ENCODE peak calls at places on chromosomes 12 and 14, in ten cellular contexts. X, V, S, P, C, L, I, G, O and A are unnamed samples.

GRCh38 chr14:100548295-100548655 is 38.9 kb downstream of the BEGAIN start:
- DNase-seq in G (no peak), I (no peak), P (no peak), O (no peak), V (no peak), C (no peak), L (no peak), S (no peak), X (no peak), A (no peak)

GRCh38 chr12:47801170-47801903 is 18.4 kb downstream of the HDAC7 start:
- DNase-seq in I (no peak), P (no peak), L (no peak), C (no peak), V (no peak), X (no peak), O (no peak), G (no peak), S (no peak), A (no peak)

GRCh38 chr14:71094722-71095121 is 187.5 kb downstream of the PCNX1 start:
- DNase-seq in P (no peak), S (no peak), I (no peak), V (no peak), X (no peak), L (no peak), C (no peak), O (no peak), G (no peak), A (no peak)

GRCh38 chr14:23567186-23568020 is at the start of gene AP1G2:
- DNase-seq in L (peak; percentile 91), C (peak; percentile 85), S (peak; percentile 90), G (peak; percentile 86), O (peak; percentile 60), I (no peak), X (peak; percentile 89), V (peak; percentile 69), P (peak; percentile 90), A (peak; percentile 92)

GRCh38 chr14:103382375-103382774 is 2.8 kb upstream of the MARK3 start:
- DNase-seq in C (no peak), V (peak; percentile 66), O (no peak), I (no peak), L (no peak), G (no peak), X (no peak), S (no peak), P (no peak), A (no peak)

GRCh38 chr12:20474443-20474842 is 106.1 kb downstream of the PDE3A start:
- DNase-seq in C (no peak), G (no peak), V (no peak), S (no peak), L (no peak), I (no peak), X (no peak), P (no peak), O (no peak), A (no peak)

GRCh38 chr12:108616941-108617858 is 16.5 kb downstream of the SELPLG start:
- DNase-seq in O (peak; percentile 44), X (no peak), G (no peak), P (no peak), S (peak; percentile 59), L (no peak), I (no peak), C (no peak), V (no peak), A (peak; percentile 91)

GRCh38 chr14:55581011-55581806 is 1.2 kb downstream of the KTN1 start:
- DNase-seq in S (peak; percentile 61), G (peak; percentile 50), I (no peak), P (peak; percentile 15), X (peak; percentile 46), V (peak; percentile 37), C (peak; percentile 40), L (peak; percentile 48), O (peak; percentile 32), A (peak; percentile 38)

GRCh38 chr12:95881331-95881955 is 22.7 kb downstream of the SNRPF start:
- DNase-seq in V (peak; percentile 45), I (no peak), X (no peak), C (no peak), G (no peak), L (no peak), S (no peak), P (no peak), O (no peak), A (no peak)

GRCh38 chr14:105088812-105089745 is 23.8 kb upstream of the GPR132 start:
- DNase-seq in L (no peak), S (no peak), P (no peak), O (no peak), C (no peak), X (no peak), I (no peak), V (peak; percentile 38), G (no peak), A (no peak)

GRCh38 chr12:47190271-47190750 is 110.6 kb upstream of the AMIGO2 start:
- DNase-seq in V (no peak), I (peak; percentile 57), S (no peak), X (no peak), G (no peak), C (no peak), L (peak; percentile 42), O (no peak), P (no peak), A (no peak)

GRCh38 chr14:95419569-95419968 is 96.9 kb downstream of the SYNE3 start:
- DNase-seq in X (no peak), O (no peak), V (no peak), L (no peak), C (no peak), I (no peak), G (no peak), S (no peak), P (no peak), A (no peak)

GRCh38 chr14:34035934-34036250 is 85.0 kb upstream of the EGLN3 start:
- DNase-seq in P (no peak), V (no peak), X (no peak), O (no peak), L (no peak), S (no peak), G (no peak), I (no peak), C (no peak), A (no peak)

GRCh38 chr14:34034447-34035176 is 83.7 kb upstream of the EGLN3 start:
- DNase-seq in L (no peak), P (no peak), C (no peak), X (no peak), V (no peak), I (no peak), S (no peak), O (no peak), G (no peak), A (no peak)

GRCh38 chr14:34032720-34033119 is 81.8 kb upstream of the EGLN3 start:
- DNase-seq in G (no peak), L (no peak), X (no peak), O (no peak), I (no peak), S (no peak), V (no peak), P (no peak), C (no peak), A (no peak)

GRCh38 chr14:34036319-34036761 is 85.5 kb upstream of the EGLN3 start:
- DNase-seq in I (no peak), V (peak; percentile 74), S (no peak), P (no peak), X (no peak), O (no peak), C (no peak), L (no peak), G (no peak), A (no peak)

GRCh38 chr14:34035177-34035933 is 84.5 kb upstream of the EGLN3 start:
- DNase-seq in L (no peak), O (no peak), C (peak; percentile 46), P (no peak), I (no peak), S (no peak), V (no peak), X (no peak), G (no peak), A (no peak)
- TF ChIP-seq CTCF in L (no peak), O (no peak), C (no peak), P (no peak), I (no peak), S (no peak), V (no peak), X (no peak), G (no peak), A (no peak)

GRCh38 chr14:76956253-76957090 is 72.0 kb downstream of the IRF2BPL start:
- DNase-seq in X (peak; percentile 85), I (peak; percentile 79), G (peak; percentile 84), O (peak; percentile 88), C (peak; percentile 90), S (peak; percentile 72), V (peak; percentile 94), P (peak; percentile 79), L (peak; percentile 80), A (peak; percentile 54)
- TF ChIP-seq CTCF in X (no peak), I (no peak), G (no peak), O (no peak), C (peak; percentile 20), S (no peak), V (no peak), P (no peak), L (no peak), A (no peak)

GRCh38 chr14:57884175-57884574 is 18.3 kb upstream of the SLC35F4 start:
- DNase-seq in S (no peak), I (no peak), C (no peak), O (no peak), L (no peak), P (no peak), G (no peak), V (no peak), X (no peak), A (no peak)
- TF ChIP-seq CTCF in S (peak; percentile 43), I (peak; percentile 29), C (no peak), O (no peak), L (peak; percentile 21), P (no peak), G (no peak), V (peak; percentile 10), X (no peak), A (no peak)

DNA sequence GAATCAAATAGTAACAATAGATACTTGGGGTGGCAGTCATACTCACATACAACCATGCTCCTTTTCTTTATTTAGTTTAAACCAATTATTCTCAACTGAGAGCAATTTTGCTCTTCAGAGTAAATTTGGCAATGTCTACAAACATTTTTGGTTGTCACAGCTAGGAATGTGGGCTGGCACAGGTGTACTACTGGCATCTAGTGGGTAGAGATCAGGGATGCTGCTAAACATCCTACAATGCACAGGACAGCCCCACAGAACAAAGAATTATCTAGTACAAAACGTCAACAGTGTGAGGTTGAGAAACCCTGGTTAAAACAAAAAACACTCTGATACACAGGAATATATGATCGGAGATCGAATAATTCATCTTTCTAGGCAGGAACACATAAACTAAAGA is 186.5 kb downstream of the NELL2 start:
- DNase-seq in G (no peak), P (no peak), V (no peak), X (no peak), O (no peak), L (no peak), S (no peak), C (no peak), I (no peak), A (no peak)
- TF ChIP-seq CTCF in G (no peak), P (no peak), V (no peak), X (no peak), O (no peak), L (no peak), S (no peak), C (no peak), I (no peak), A (no peak)

DNA sequence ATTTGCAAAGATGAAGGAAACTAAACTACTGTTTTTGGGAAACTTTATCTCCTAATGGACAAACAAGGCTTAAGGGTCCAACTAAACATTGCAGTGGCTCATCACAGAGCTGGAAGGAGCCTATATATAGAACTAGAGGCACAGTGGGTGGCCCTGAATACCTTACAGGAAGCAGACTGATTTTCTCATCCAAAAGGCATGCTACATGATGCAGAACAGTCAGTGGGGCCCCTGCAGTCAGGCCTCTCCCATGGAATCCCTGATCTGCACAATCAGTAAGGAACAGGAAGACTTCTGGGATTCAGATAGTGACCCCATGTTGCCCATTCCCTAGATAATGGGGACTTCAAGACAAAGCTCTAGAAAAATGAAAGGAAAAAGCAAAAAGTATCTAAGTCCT is 1.9 kb upstream of the LLPH start:
- DNase-seq in O (no peak), G (no peak), S (no peak), P (no peak), V (peak; percentile 35), I (peak; percentile 79), L (no peak), X (no peak), C (no peak), A (no peak)
- TF ChIP-seq CTCF in O (no peak), G (no peak), S (no peak), P (no peak), V (no peak), I (no peak), L (no peak), X (no peak), C (no peak), A (no peak)